ENCODE peak calls at places on chromosomes 11 and 22, in five cellular contexts. P is activated CD4-positive, alpha-beta T cell treated with anti-CD3 and anti-CD28 coated beads for 4 hours; N is stimulated activated CD4-positive, alpha-beta T cell treated with anti-CD3 and anti-CD28 coated beads, Interleukin-2, amount 100 ng/mL, for 48 hours; Y is effector CD4-positive, alpha-beta T cell; F is RCC 7860. B is an unnamed sample.

GRCh38 chr11:126415669-126416420 is 60.4 kb downstream of the ST3GAL4 start:
- DNase-seq in N (no peak), P (no peak), Y (no peak), F (no peak), B (peak)

GRCh38 chr11:67996622-67997459 is 7.1 kb downstream of the UNC93B1 start:
- DNase-seq in F (no peak), Y (no peak), N (peak), P (no peak), B (peak)

GRCh38 chr11:69700278-69701140 is 3.3 kb downstream of the FGF19 start:
- DNase-seq in P (no peak), N (no peak), F (peak), Y (no peak), B (peak)

GRCh38 chr11:112844530-112844929 is 116.7 kb upstream of the NCAM1 start:
- DNase-seq in F (no peak), P (no peak), Y (no peak), N (no peak), B (no peak)

GRCh38 chr22:41900652-41901312 is 14.1 kb downstream of the SHISA8 start:
- DNase-seq in P (no peak), F (no peak), N (no peak), Y (no peak), B (no peak)

GRCh38 chr22:32103648-32104326 is 55.3 kb downstream of the C22orf42 start:
- DNase-seq in Y (no peak), N (no peak), F (no peak), P (no peak), B (no peak)

GRCh38 chr11:105538531-105538930 is 71.3 kb upstream of the GRIA4 start:
- DNase-seq in F (no peak), Y (no peak), P (no peak), N (no peak), B (no peak)

GRCh38 chr22:29517215-29517908 is 36.2 kb downstream of the THOC5 start:
- DNase-seq in N (no peak), F (no peak), Y (no peak), P (no peak), B (peak)

GRCh38 chr22:37601203-37601539 is 7.5 kb upstream of the GGA1 start:
- DNase-seq in P (no peak), N (no peak), F (no peak), Y (no peak), B (no peak)

GRCh38 chr11:125429174-125429707 is 66.8 kb downstream of the FEZ1 start:
- DNase-seq in Y (no peak), N (peak), F (no peak), P (peak), B (peak)

GRCh38 chr11:112132737-112133136 is 31.2 kb downstream of the IL18 start:
- DNase-seq in F (no peak), P (no peak), Y (no peak), N (no peak), B (no peak)

GRCh38 chr11:4480577-4481539 is 1.6 kb upstream of the OR52K1 start:
- DNase-seq in Y (no peak), N (no peak), F (no peak), P (no peak), B (no peak)

GRCh38 chr22:21641795-21642583 is at the start of gene SDF2L1:
- DNase-seq in F (peak), N (peak), P (peak), Y (peak), B (peak)

GRCh38 chr11:71843858-71844257 is 10.9 kb downstream of the DEFB108B start:
- DNase-seq in N (no peak), F (no peak), Y (no peak), P (no peak), B (no peak)

GRCh38 chr11:36376888-36377758 is 81.0 kb downstream of the PRR5L start:
- DNase-seq in P (peak), Y (peak), F (no peak), N (peak), B (peak)

GRCh38 chr11:99406345-99406744 is 385.6 kb downstream of the CNTN5 start:
- DNase-seq in P (no peak), N (no peak), F (no peak), Y (no peak), B (no peak)

GRCh38 chr11:12235945-12236743 is 125.8 kb downstream of the MICAL2 start:
- DNase-seq in N (peak), P (peak), Y (peak), F (peak), B (no peak)

GRCh38 chr11:17387811-17388210 is 648 bp downstream of the KCNJ11 start:
- DNase-seq in F (no peak), Y (no peak), P (no peak), N (no peak), B (no peak)

GRCh38 chr22:42811510-42811909 is 45.6 kb downstream of the ARFGAP3 start:
- DNase-seq in F (no peak), N (no peak), Y (no peak), P (no peak), B (no peak)

GRCh38 chr11:834371-835316 is 1.9 kb downstream of the CD151 start:
- DNase-seq in Y (no peak), P (no peak), F (peak), N (no peak), B (peak)

GRCh38 chr11:83480811-83481210 is 194.6 kb upstream of the CCDC90B start:
- DNase-seq in F (no peak), P (no peak), Y (no peak), N (no peak), B (no peak)

GRCh38 chr11:66126808-66127555 is 56.9 kb downstream of the PACS1 start:
- DNase-seq in N (peak), Y (peak), P (peak), F (peak), B (peak)

GRCh38 chr11:105392546-105392945 is 217.3 kb upstream of the GRIA4 start:
- DNase-seq in P (no peak), Y (no peak), F (no peak), N (no peak), B (no peak)

GRCh38 chr22:35322126-35322525 is 22.4 kb downstream of the TOM1 start:
- DNase-seq in N (no peak), F (no peak), Y (no peak), P (no peak), B (peak)

GRCh38 chr11:866481-866880 is 23.8 kb downstream of the TSPAN4 start:
- DNase-seq in N (no peak), Y (no peak), F (no peak), P (no peak), B (no peak)

GRCh38 chr11:94728541-94728940 is 39.6 kb upstream of the AMOTL1 start:
- DNase-seq in N (no peak), F (no peak), Y (no peak), P (no peak), B (no peak)

GRCh38 chr11:34242037-34242625 is 115.7 kb downstream of the ABTB2 start:
- DNase-seq in N (no peak), Y (no peak), F (peak), P (no peak), B (no peak)

GRCh38 chr22:16783930-16784354 is 41.3 kb downstream of the XKR3 start:
- DNase-seq in F (no peak), P (no peak), N (no peak), Y (no peak), B (no peak)

B was measured in left ventricle myocardium inferior.